ENCODE peak calls at places on chromosomes 7 and 10, in nine cellular contexts. G, U, I, Z, V, P, M, C and A are unnamed samples.

GRCh38 chr10:122333037-122333436 is 41.5 kb upstream of the PLEKHA1 start:
- DNase-seq in P (no peak), U (no peak), I (no peak), C (no peak), M (no peak), V (no peak), G (no peak), Z (no peak), A (no peak)

GRCh38 chr10:95560288-95561199 is 627 bp downstream of the SORBS1 start:
- DNase-seq in U (no peak), M (peak), G (peak), I (peak), C (peak), V (no peak), P (peak), Z (no peak), A (peak)

GRCh38 chr10:103542764-103543616 is 49.5 kb downstream of the NEURL1 start:
- DNase-seq in P (peak), C (peak), U (peak), Z (no peak), G (peak), I (peak), M (peak), V (no peak), A (peak)

GRCh38 chr7:144853542-144853941 is 17.7 kb upstream of the TPK1 start:
- DNase-seq in P (no peak), M (no peak), U (no peak), C (no peak), V (no peak), I (no peak), G (no peak), Z (no peak), A (no peak)

GRCh38 chr7:114140561-114140960 is 221.8 kb upstream of the PPP1R3A start:
- DNase-seq in I (no peak), M (no peak), V (no peak), U (no peak), Z (no peak), C (no peak), G (no peak), P (no peak), A (no peak)

GRCh38 chr10:102211615-102212299 is 14.3 kb upstream of the ELOVL3 start:
- DNase-seq in C (no peak), U (no peak), V (no peak), P (no peak), M (no peak), G (no peak), I (no peak), Z (no peak), A (no peak)

GRCh38 chr7:44398506-44398905 is 73.1 kb upstream of the CAMK2B start:
- DNase-seq in V (no peak), U (no peak), G (no peak), Z (no peak), M (no peak), I (peak), P (peak), C (no peak), A (peak)

GRCh38 chr10:546971-547590 is 142.4 kb downstream of the DIP2C start:
- DNase-seq in U (no peak), G (no peak), P (no peak), I (no peak), C (no peak), V (no peak), M (no peak), Z (no peak), A (no peak)

GRCh38 chr7:150373049-150373801 is 4.6 kb downstream of the REPIN1 start:
- DNase-seq in I (no peak), Z (no peak), P (no peak), M (no peak), V (no peak), C (no peak), G (no peak), U (no peak), A (no peak)

GRCh38 chr7:95684037-95684436 is 87.7 kb upstream of the PDK4 start:
- DNase-seq in V (no peak), C (no peak), G (peak), U (no peak), Z (no peak), I (peak), P (peak), M (no peak), A (no peak)

GRCh38 chr10:33211123-33211878 is 123.2 kb downstream of the NRP1 start:
- DNase-seq in C (no peak), V (no peak), U (no peak), Z (no peak), I (no peak), G (peak), M (no peak), P (peak), A (peak)

GRCh38 chr10:71232089-71232998 is 20.0 kb downstream of the UNC5B start:
- DNase-seq in P (peak), M (no peak), Z (no peak), V (no peak), I (peak), U (peak), C (peak), G (peak), A (peak)

GRCh38 chr10:5628798-5629788 is 37.3 kb downstream of the ASB13 start:
- DNase-seq in C (no peak), G (no peak), V (peak), U (no peak), M (no peak), I (peak), Z (no peak), P (peak), A (no peak)

GRCh38 chr7:107742678-107743566 is 1.0 kb upstream of the CBLL1 start:
- DNase-seq in G (peak), U (no peak), I (no peak), M (peak), P (no peak), C (peak), Z (peak), V (no peak), A (peak)

GRCh38 chr10:92667078-92667477 is 22.7 kb upstream of the HHEX start:
- DNase-seq in V (no peak), G (no peak), U (no peak), P (no peak), I (no peak), Z (no peak), C (no peak), M (no peak), A (no peak)